ENCODE peak calls at places on chromosomes 16 and 17, in ten cellular contexts. J, O, L, D, K, Y, G, V, R and B are unnamed samples.

GRCh38 chr16:87550510-87550961 is 51.8 kb upstream of the JPH3 start:
- DNase-seq in G (peak), J (no peak), V (no peak), R (peak), O (no peak), L (no peak), K (no peak), Y (peak), D (peak), B (peak)

GRCh38 chr17:41406205-41406604 is 8.8 kb upstream of the KRT31 start:
- DNase-seq in Y (no peak), J (no peak), L (no peak), K (no peak), O (no peak), V (no peak), R (no peak), D (no peak), G (no peak), B (no peak)

GRCh38 chr17:47879028-47879585 is 16.9 kb upstream of the SP2 start:
- DNase-seq in O (no peak), D (no peak), J (no peak), Y (no peak), V (no peak), K (no peak), R (no peak), G (no peak), L (no peak), B (no peak)

GRCh38 chr16:71425746-71426068 is 16.1 kb downstream of the TLE7 start:
- DNase-seq in V (no peak), R (peak), G (no peak), Y (no peak), O (no peak), L (no peak), D (no peak), K (no peak), J (no peak), B (no peak)

GRCh38 chr17:17569691-17570090 is 21.8 kb downstream of the PEMT start:
- DNase-seq in G (no peak), D (no peak), K (no peak), L (no peak), O (no peak), R (no peak), J (no peak), V (no peak), Y (no peak), B (no peak)

GRCh38 chr17:18987862-18988545 is 16.6 kb downstream of the FAM83G start:
- DNase-seq in Y (no peak), R (no peak), J (no peak), K (no peak), O (no peak), G (no peak), D (peak), L (no peak), V (no peak), B (no peak)

GRCh38 chr17:57645950-57646686 is 99.0 kb downstream of the CCDC182 start:
- DNase-seq in Y (no peak), J (no peak), L (no peak), O (no peak), V (no peak), R (no peak), D (no peak), G (no peak), K (no peak), B (no peak)

GRCh38 chr17:15999974-16000827 is 577 bp downstream of the TTC19 start:
- DNase-seq in J (no peak), V (peak), K (peak), Y (no peak), D (no peak), L (no peak), O (peak), G (no peak), R (no peak), B (no peak)

GRCh38 chr16:73047221-73047535 is 750 bp downstream of the ZFHX3 start:
- DNase-seq in G (no peak), Y (no peak), J (no peak), L (no peak), O (no peak), K (no peak), V (no peak), D (no peak), R (no peak), B (no peak)

GRCh38 chr16:69564845-69565610 is 738 bp upstream of the NFAT5 start:
- DNase-seq in K (no peak), D (no peak), O (peak), G (no peak), R (no peak), V (no peak), J (no peak), L (no peak), Y (no peak), B (no peak)

GRCh38 chr17:71632328-71632727 is 488.5 kb upstream of the SOX9 start:
- DNase-seq in J (peak), O (no peak), Y (no peak), L (no peak), G (no peak), D (no peak), R (no peak), K (no peak), V (no peak), B (no peak)

GRCh38 chr16:58118801-58119508 is 10.2 kb downstream of the CFAP20 start:
- DNase-seq in K (no peak), O (no peak), L (no peak), G (no peak), D (no peak), Y (no peak), J (no peak), V (no peak), R (no peak), B (no peak)

GRCh38 chr16:50210266-50211038 is 55.9 kb upstream of the ADCY7 start:
- DNase-seq in R (peak), O (peak), L (peak), V (peak), J (peak), K (peak), D (peak), G (peak), Y (peak), B (peak)

GRCh38 chr17:55124730-55125129 is 140.0 kb upstream of the HLF start:
- DNase-seq in L (no peak), R (no peak), D (no peak), O (no peak), G (peak), J (no peak), Y (no peak), K (no peak), V (no peak), B (no peak)

GRCh38 chr17:79849953-79850352 is 10.7 kb upstream of the CBX4 start:
- DNase-seq in L (no peak), D (no peak), G (no peak), R (no peak), Y (no peak), J (no peak), K (no peak), V (peak), O (no peak), B (no peak)

GRCh38 chr17:19248923-19249574 is 11.9 kb downstream of the EPN2 start:
- DNase-seq in K (peak), G (peak), O (peak), J (no peak), L (no peak), D (no peak), V (no peak), R (peak), Y (no peak), B (no peak)

GRCh38 chr16:68257251-68257905 is 6.9 kb upstream of the SLC7A6 start:
- DNase-seq in V (no peak), K (no peak), O (no peak), Y (no peak), J (no peak), G (peak), L (no peak), R (no peak), D (no peak), B (peak)

DNA sequence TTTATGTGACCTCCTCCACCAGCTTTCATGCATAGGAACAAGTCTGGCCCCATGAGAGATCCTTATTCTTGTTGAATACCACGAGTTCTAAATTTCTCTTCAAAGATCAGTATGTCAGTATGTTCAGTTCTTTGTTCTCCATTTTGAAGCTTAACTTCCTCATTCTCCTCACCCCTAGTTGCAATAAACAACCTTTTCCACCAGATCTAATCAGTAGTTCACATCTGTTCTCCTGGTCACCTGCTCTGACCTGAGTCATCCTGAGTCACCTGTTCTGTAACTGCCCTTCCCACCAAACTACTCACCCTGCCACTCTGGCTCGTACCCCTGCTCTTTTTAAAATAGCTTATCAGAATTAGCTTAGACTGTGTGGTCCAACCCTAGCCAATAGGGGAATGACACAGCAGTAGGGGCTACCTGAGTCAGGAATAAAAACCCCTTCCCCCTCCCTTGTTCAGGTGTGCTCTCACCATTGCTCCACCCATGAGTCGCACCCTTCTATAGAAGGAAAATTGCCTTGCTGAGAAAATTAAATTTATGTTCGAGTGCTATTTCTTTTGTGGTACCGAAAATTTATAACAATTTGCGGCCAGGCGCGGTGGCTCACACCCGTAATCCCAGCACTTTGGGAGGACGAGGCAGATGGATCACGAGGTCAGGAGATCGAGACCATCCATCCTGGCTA is 94.6 kb downstream of the EMP2 start:
- DNase-seq in L (no peak), V (no peak), O (no peak), R (no peak), K (no peak), Y (no peak), G (no peak), D (no peak), J (no peak), B (no peak)
- TF ChIP-seq POLR2AphosphoS5 in L (no peak), V (no peak), O (no peak), R (no peak), K (no peak), Y (no peak), G (no peak), D (no peak), J (no peak), B (no peak)

GRCh38 chr16:74699666-74700065 is 996 bp downstream of the MLKL start:
- DNase-seq in J (no peak), V (no peak), K (no peak), L (no peak), O (no peak), Y (no peak), G (peak), D (no peak), R (no peak), B (no peak)

GRCh38 chr16:74698220-74698619 is 2.4 kb downstream of the MLKL start:
- DNase-seq in J (no peak), R (no peak), G (no peak), L (no peak), O (peak), Y (no peak), D (no peak), V (no peak), K (no peak), B (no peak)

GRCh38 chr16:74695450-74696422 is 4.9 kb downstream of the MLKL start:
- DNase-seq in G (peak), J (peak), D (peak), L (peak), Y (peak), O (peak), R (peak), K (peak), V (peak), B (peak)

GRCh38 chr16:74700206-74701040 is at the start of gene MLKL:
- DNase-seq in J (peak), D (peak), O (peak), V (peak), G (peak), K (peak), R (peak), Y (no peak), L (no peak), B (peak)
- TF ChIP-seq POLR2AphosphoS5 in J (peak), D (peak), O (peak), V (peak), G (peak), K (no peak), R (peak), Y (no peak), L (no peak), B (peak)

GRCh38 chr16:997440-998051 is 16.0 kb downstream of the SOX8 start:
- DNase-seq in J (no peak), O (peak), L (peak), K (no peak), D (peak), Y (no peak), V (no peak), G (peak), R (no peak), B (no peak)
- TF ChIP-seq POLR2AphosphoS5 in J (peak), O (peak), L (no peak), K (no peak), D (peak), Y (no peak), V (no peak), G (no peak), R (peak), B (no peak)

DNA sequence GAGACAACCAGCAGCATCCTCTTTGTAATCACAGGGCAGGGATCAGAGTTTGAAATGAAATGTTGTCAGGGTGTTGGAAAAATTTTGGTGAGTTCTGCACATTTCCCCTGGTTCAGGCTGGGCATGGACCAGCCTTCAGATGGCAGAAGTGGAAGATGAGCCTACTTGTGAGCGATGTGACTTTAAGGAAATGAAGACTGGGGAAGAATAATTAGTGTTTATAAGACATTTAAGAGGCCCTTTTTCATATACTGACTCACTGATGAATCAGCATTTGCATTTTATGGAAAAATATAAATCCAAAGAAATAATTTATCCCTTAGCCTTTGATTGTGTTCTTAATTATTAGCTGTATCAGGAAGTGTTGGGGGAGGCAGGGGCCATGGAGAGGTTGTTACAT is 20.9 kb downstream of the GPR179 start:
- DNase-seq in G (no peak), K (no peak), D (no peak), V (no peak), Y (no peak), J (no peak), L (no peak), R (no peak), O (no peak), B (no peak)
- TF ChIP-seq POLR2AphosphoS5 in G (no peak), K (no peak), D (no peak), V (no peak), Y (no peak), J (no peak), L (no peak), R (no peak), O (no peak), B (no peak)

GRCh38 chr17:63960006-63960405 is 12.7 kb downstream of the SCN4A start:
- DNase-seq in D (no peak), Y (no peak), V (no peak), G (no peak), J (no peak), R (no peak), L (no peak), K (no peak), O (no peak), B (no peak)
- TF ChIP-seq POLR2AphosphoS5 in D (no peak), Y (no peak), V (no peak), G (no peak), J (no peak), R (no peak), L (no peak), K (no peak), O (no peak), B (no peak)

DNA sequence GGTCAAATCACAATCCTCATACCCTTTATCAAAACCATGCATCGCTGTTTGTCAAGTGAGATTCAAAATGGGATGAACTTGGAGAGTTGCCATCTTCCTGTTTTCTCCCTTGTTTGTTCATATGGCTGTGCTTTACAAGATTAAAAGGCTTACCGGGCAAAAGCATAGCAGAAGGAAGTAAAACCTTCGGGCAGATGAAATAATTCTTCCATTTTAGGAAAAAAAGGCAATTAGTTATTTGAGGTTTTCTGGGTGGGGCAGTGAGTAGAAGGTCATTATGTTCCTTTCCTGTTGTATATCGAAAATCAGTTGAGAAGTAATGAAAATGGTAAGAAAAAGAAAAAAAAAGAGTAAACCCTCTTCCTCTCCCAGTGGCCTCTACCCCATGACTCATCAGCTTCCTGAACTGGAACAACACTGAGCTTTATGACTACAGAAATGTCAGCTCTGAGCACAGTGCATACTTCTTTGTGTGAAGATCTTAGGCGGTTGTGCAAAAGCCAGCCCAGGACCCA is 369.2 kb downstream of the CDH13 start:
- DNase-seq in Y (no peak), V (no peak), O (peak), D (no peak), R (no peak), G (peak), J (no peak), K (no peak), L (no peak), B (no peak)
- TF ChIP-seq POLR2AphosphoS5 in Y (no peak), V (no peak), O (peak), D (no peak), R (no peak), G (no peak), J (no peak), K (no peak), L (no peak), B (no peak)

DNA sequence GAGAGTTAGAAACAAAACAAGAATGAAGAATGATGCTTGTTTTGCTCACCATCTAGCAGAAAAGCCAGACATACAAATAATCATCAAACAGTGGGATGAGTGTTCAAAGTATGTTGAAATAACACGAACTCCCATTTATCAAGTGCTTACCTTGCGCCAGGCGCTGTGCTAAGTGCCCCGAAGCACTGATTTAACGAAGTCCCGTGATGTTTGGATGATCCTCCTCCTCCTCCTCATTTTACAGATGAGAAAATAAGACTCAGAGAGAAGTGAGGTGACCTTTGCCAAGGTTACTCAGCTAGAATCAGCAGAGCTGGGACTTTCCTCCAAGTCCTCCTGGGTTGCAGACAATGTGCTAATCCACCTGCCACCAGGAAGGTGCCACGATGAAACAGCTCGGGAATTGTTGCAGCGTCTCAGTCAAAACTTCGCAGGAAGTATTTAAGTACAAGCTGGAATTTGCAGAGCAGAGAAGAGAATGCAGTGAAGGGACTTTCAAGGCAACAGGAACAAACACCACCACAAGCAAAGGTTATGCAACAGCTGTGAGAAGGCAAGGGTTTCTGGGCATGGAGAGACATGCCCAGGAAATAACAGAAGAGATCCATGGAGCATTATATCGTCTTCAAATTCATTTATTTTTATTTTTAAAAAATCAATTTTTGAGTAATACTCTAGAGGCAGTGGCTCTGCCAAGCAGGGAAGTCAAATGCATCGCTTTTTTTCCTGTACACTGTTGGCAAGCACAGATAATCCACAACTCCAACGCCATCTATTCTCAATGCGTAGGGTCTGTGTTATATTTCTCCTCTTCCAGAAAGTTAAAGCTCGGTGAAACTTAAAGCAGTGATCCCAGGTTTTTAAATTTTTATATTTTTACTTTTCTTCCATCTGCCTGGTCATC is 11.1 kb downstream of the PRCD start:
- DNase-seq in O (peak), D (no peak), J (no peak), R (peak), Y (no peak), L (peak), K (no peak), V (peak), G (no peak), B (no peak)
- TF ChIP-seq POLR2AphosphoS5 in O (no peak), D (no peak), J (peak), R (no peak), Y (no peak), L (no peak), K (no peak), V (peak), G (no peak), B (no peak)

GRCh38 chr17:74943808-74944522 is 8.3 kb downstream of the OTOP3 start:
- DNase-seq in V (no peak), J (no peak), O (no peak), R (no peak), D (no peak), L (no peak), K (no peak), G (peak), Y (no peak), B (no peak)
- TF ChIP-seq POLR2AphosphoS5 in V (no peak), J (no peak), O (no peak), R (no peak), D (no peak), L (no peak), K (no peak), G (no peak), Y (no peak), B (no peak)